ENCODE peak calls at places on chromosomes 3 and 15, in eight cellular contexts. G, T, W, H, D, N, L and A are unnamed samples.

GRCh38 chr3:32438596-32439344 is 47.1 kb downstream of the CMTM7 start:
- DNase-seq in G (peak; percentile 40), T (peak; percentile 13), W (no peak), H (no peak), D (no peak), N (no peak), L (no peak), A (no peak)

GRCh38 chr15:77525411-77525811 is 104.7 kb downstream of the HMG20A start:
- DNase-seq in G (no peak), T (peak; percentile 51), W (peak; percentile 18), H (no peak), D (no peak), N (no peak), L (no peak), A (no peak)

GRCh38 chr15:33852094-33852493 is 116.2 kb upstream of the CHRM5 start:
- DNase-seq in G (peak; percentile 43), T (no peak), W (no peak), H (no peak), D (no peak), N (no peak), L (no peak), A (no peak)

GRCh38 chr15:66700412-66700801 is 1.6 kb upstream of the SMAD6 start:
- DNase-seq in G (no peak), T (no peak), W (no peak), H (no peak), D (no peak), N (no peak), L (no peak), A (no peak)

GRCh38 chr15:100879461-100880138 is at the start of gene ALDH1A3:
- DNase-seq in G (peak; percentile 70), T (peak; percentile 93), W (peak; percentile 88), H (peak; percentile 89), D (peak; percentile 56), N (no peak), L (peak; percentile 74), A (peak; percentile 35)

GRCh38 chr3:29453278-29453961 is 172.5 kb downstream of the RBMS3 start:
- DNase-seq in G (no peak), T (no peak), W (peak; percentile 69), H (no peak), D (no peak), N (no peak), L (peak; percentile 77), A (no peak)

GRCh38 chr15:74210729-74211128 is 8.1 kb upstream of the STRA6 start:
- DNase-seq in G (no peak), T (no peak), W (no peak), H (no peak), D (no peak), N (no peak), L (no peak), A (no peak)

GRCh38 chr3:170815340-170815739 is 54.7 kb downstream of the RPL22L1 start:
- DNase-seq in G (no peak), T (no peak), W (no peak), H (no peak), D (peak; percentile 86), N (no peak), L (peak; percentile 82), A (no peak)

GRCh38 chr3:145243875-145244274 is 917.1 kb downstream of the PLOD2 start:
- DNase-seq in G (peak; percentile 95), T (no peak), W (no peak), H (no peak), D (no peak), N (no peak), L (no peak), A (no peak)

GRCh38 chr3:146969356-146969755 is 364.2 kb upstream of the PLSCR5 start:
- DNase-seq in G (peak; percentile 78), T (no peak), W (no peak), H (no peak), D (no peak), N (no peak), L (no peak), A (no peak)

GRCh38 chr15:67831363-67831762 is 6.1 kb downstream of the SKOR1 start:
- DNase-seq in G (no peak), T (peak; percentile 16), W (peak; percentile 4), H (no peak), D (no peak), N (no peak), L (no peak), A (no peak)

GRCh38 chr15:90219421-90220141 is 14.2 kb downstream of the CIB1 start:
- DNase-seq in G (no peak), T (no peak), W (no peak), H (peak; percentile 89), D (peak; percentile 78), N (peak; percentile 26), L (peak; percentile 67), A (no peak)

GRCh38 chr15:31464216-31465082 is 137.8 kb downstream of the KLF13 start:
- DNase-seq in G (no peak), T (peak; percentile 56), W (no peak), H (no peak), D (no peak), N (no peak), L (no peak), A (no peak)

GRCh38 chr3:143118630-143119008 is 952 bp upstream of the CHST2 start:
- DNase-seq in G (no peak), T (no peak), W (no peak), H (no peak), D (peak; percentile 39), N (no peak), L (no peak), A (no peak)

GRCh38 chr15:92655178-92655995 is at the start of gene FAM174B:
- DNase-seq in G (peak; percentile 57), T (no peak), W (peak; percentile 72), H (peak; percentile 65), D (peak; percentile 84), N (no peak), L (peak; percentile 82), A (no peak)

GRCh38 chr15:99305761-99306505 is 54.7 kb downstream of the LRRC28 start:
- DNase-seq in G (peak; percentile 89), T (peak; percentile 93), W (no peak), H (no peak), D (peak; percentile 59), N (no peak), L (peak; percentile 73), A (peak; percentile 46)

GRCh38 chr3:50272911-50273688 is 4.2 kb downstream of the SEMA3B start:
- DNase-seq in G (peak; percentile 53), T (no peak), W (peak; percentile 92), H (peak; percentile 77), D (peak; percentile 90), N (peak; percentile 74), L (peak; percentile 90), A (peak; percentile 95)

GRCh38 chr3:65318231-65318630 is 630.4 kb upstream of the ADAMTS9 start:
- DNase-seq in G (no peak), T (no peak), W (no peak), H (no peak), D (no peak), N (no peak), L (no peak), A (no peak)

GRCh38 chr15:80152896-80153876 is at the start of gene FAH:
- DNase-seq in G (peak; percentile 62), T (peak; percentile 38), W (no peak), H (no peak), D (peak; percentile 48), N (no peak), L (peak; percentile 38), A (no peak)

GRCh38 chr15:101456079-101456791 is 33.3 kb downstream of the PCSK6 start:
- DNase-seq in G (no peak), T (peak; percentile 44), W (no peak), H (no peak), D (no peak), N (no peak), L (no peak), A (no peak)

GRCh38 chr3:8500208-8500961 is 1.2 kb upstream of the LMCD1 start:
- DNase-seq in G (peak; percentile 89), T (no peak), W (no peak), H (no peak), D (peak; percentile 52), N (no peak), L (peak; percentile 48), A (no peak)

GRCh38 chr3:114112696-114113095 is 56.2 kb downstream of the QTRT2 start:
- DNase-seq in G (peak; percentile 73), T (no peak), W (no peak), H (no peak), D (no peak), N (no peak), L (no peak), A (no peak)
- H3K4me3 ChIP-seq in G (no peak overlapping the region), T (no peak overlapping the region), W (no peak overlapping the region), H (no peak overlapping the region), D (no peak overlapping the region), N (no peak overlapping the region), L (no peak overlapping the region), A (no peak overlapping the region)

GRCh38 chr3:37652405-37652804 is 209.3 kb upstream of the CTDSPL start:
- DNase-seq in G (no peak), T (no peak), W (no peak), H (no peak), D (no peak), N (no peak), L (no peak), A (no peak)
- H3K27ac ChIP-seq in G (no peak overlapping the region), T (no peak overlapping the region), W (no peak overlapping the region), H (no peak overlapping the region), D (no peak overlapping the region), N (no peak overlapping the region), L (no peak overlapping the region), A (no peak overlapping the region)

GRCh38 chr3:25782938-25783660 is at the start of gene NGLY1:
- DNase-seq in G (peak; percentile 78), T (peak; percentile 79), W (peak; percentile 91), H (peak; percentile 74), D (peak; percentile 83), N (peak; percentile 79), L (peak; percentile 90), A (peak; percentile 59)

GRCh38 chr3:25782636-25782937 is 656 bp downstream of the NGLY1 start:
- DNase-seq in G (no peak), T (no peak), W (no peak), H (no peak), D (no peak), N (no peak), L (no peak), A (no peak)

GRCh38 chr3:25781758-25782594 is 1.3 kb downstream of the NGLY1 start:
- DNase-seq in G (no peak), T (no peak), W (no peak), H (no peak), D (no peak), N (no peak), L (no peak), A (no peak)

GRCh38 chr3:25784971-25785370 is 1.7 kb upstream of the NGLY1 start:
- DNase-seq in G (no peak), T (no peak), W (no peak), H (no peak), D (no peak), N (no peak), L (no peak), A (no peak)

GRCh38 chr3:25783661-25784512 is 644 bp upstream of the NGLY1 start:
- DNase-seq in G (peak; percentile 41), T (peak; percentile 56), W (peak; percentile 76), H (peak; percentile 62), D (peak; percentile 92), N (no peak), L (peak; percentile 66), A (no peak)
- H3K4me1 ChIP-seq in G (peaks cover 2% of the 10 kb centered on the region), T (peaks cover 11% of the 10 kb centered on the region), W (peaks cover 16% of the 10 kb centered on the region), H (peaks cover 22% of the 10 kb centered on the region), D (peaks cover 30% of the 10 kb centered on the region), N (peaks cover 33% of the 10 kb centered on the region), L (peaks cover 52% of the 10 kb centered on the region), A (peaks cover 13% of the 10 kb centered on the region)

DNA sequence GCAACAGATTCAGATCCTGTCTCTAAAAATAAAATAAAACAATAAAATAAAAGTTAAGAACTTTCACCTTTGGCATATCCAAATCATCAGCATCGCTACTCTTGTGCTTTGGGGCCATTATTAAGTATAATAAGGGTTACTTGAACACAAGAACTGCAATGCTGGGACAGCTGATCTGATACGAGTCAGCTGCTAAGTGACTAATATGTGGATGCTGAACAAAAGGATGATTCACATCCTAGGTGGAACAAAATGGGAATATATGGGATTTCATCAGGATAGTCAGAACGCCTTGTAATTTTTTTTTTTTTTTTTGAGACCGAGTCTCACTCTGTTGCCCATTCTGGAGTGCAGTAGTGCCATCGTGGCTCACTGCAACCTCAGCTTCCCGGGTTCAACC is 29.7 kb downstream of the BUB1B start:
- DNase-seq in G (peak; percentile 75), T (no peak), W (no peak), H (peak; percentile 3), D (no peak), N (no peak), L (no peak), A (no peak)
- H3K4me3 ChIP-seq in G (no peak overlapping the region), T (no peak overlapping the region), W (no peak overlapping the region), H (no peak overlapping the region), D (no peak overlapping the region), N (no peak overlapping the region), L (no peak overlapping the region), A (no peak overlapping the region)